ENCODE peak calls at places on chromosomes 7 and 10, in six cellular contexts. One of them, this sample, is unnamed.

GRCh38 chr10:104309980-104310978 is 28.0 kb downstream of the ITPRIP start:
- DNase-seq in CD8-positive, alpha-beta T cell: no peak
- DNase-seq in OCI-LY7: no peak
- DNase-seq in frontal cortex: no peak
- DNase-seq in GM04504: peak; percentile 84
- DNase-seq in CD4-positive, CD25-positive, alpha-beta regulatory T cell: no peak
- DNase-seq in this sample: no peak

GRCh38 chr7:46652317-46652716 is 731.2 kb upstream of the IGFBP3 start:
- DNase-seq in GM04504: no peak
- DNase-seq in OCI-LY7: no peak
- DNase-seq in CD8-positive, alpha-beta T cell: no peak
- DNase-seq in frontal cortex: no peak
- DNase-seq in CD4-positive, CD25-positive, alpha-beta regulatory T cell: no peak
- DNase-seq in this sample: no peak

GRCh38 chr7:151086802-151087246 is 549 bp downstream of the AGAP3 start:
- DNase-seq in CD4-positive, CD25-positive, alpha-beta regulatory T cell: peak; percentile 26
- DNase-seq in OCI-LY7: no peak
- DNase-seq in CD8-positive, alpha-beta T cell: no peak
- DNase-seq in frontal cortex: no peak
- DNase-seq in GM04504: no peak
- DNase-seq in this sample: no peak

GRCh38 chr7:101201695-101202602 is 1.1 kb upstream of the MOGAT3 start:
- DNase-seq in GM04504: no peak
- DNase-seq in CD4-positive, CD25-positive, alpha-beta regulatory T cell: no peak
- DNase-seq in CD8-positive, alpha-beta T cell: no peak
- DNase-seq in OCI-LY7: no peak
- DNase-seq in frontal cortex: no peak
- DNase-seq in this sample: no peak

GRCh38 chr7:82375713-82376112 is 67.9 kb downstream of the CACNA2D1 start:
- DNase-seq in frontal cortex: no peak
- DNase-seq in CD4-positive, CD25-positive, alpha-beta regulatory T cell: no peak
- DNase-seq in CD8-positive, alpha-beta T cell: no peak
- DNase-seq in OCI-LY7: no peak
- DNase-seq in GM04504: no peak
- DNase-seq in this sample: no peak

GRCh38 chr10:77251297-77252013 is 386.2 kb downstream of the KCNMA1 start:
- DNase-seq in CD4-positive, CD25-positive, alpha-beta regulatory T cell: no peak
- DNase-seq in CD8-positive, alpha-beta T cell: peak; percentile 55
- DNase-seq in GM04504: no peak
- DNase-seq in OCI-LY7: peak; percentile 1
- DNase-seq in frontal cortex: no peak
- DNase-seq in this sample: no peak

GRCh38 chr7:99997545-99998137 is 17.8 kb upstream of the ZKSCAN1 start:
- DNase-seq in OCI-LY7: no peak
- DNase-seq in CD8-positive, alpha-beta T cell: peak; percentile 87
- DNase-seq in frontal cortex: no peak
- DNase-seq in GM04504: no peak
- DNase-seq in CD4-positive, CD25-positive, alpha-beta regulatory T cell: peak; percentile 71
- DNase-seq in this sample: no peak

GRCh38 chr7:12970626-12971025 is 283.2 kb downstream of the ARL4A start:
- DNase-seq in frontal cortex: no peak
- DNase-seq in CD4-positive, CD25-positive, alpha-beta regulatory T cell: no peak
- DNase-seq in OCI-LY7: no peak
- DNase-seq in CD8-positive, alpha-beta T cell: no peak
- DNase-seq in GM04504: no peak
- DNase-seq in this sample: no peak

GRCh38 chr7:112453505-112454171 is 3.4 kb downstream of the IFRD1 start:
- DNase-seq in CD4-positive, CD25-positive, alpha-beta regulatory T cell: no peak
- DNase-seq in frontal cortex: no peak
- DNase-seq in CD8-positive, alpha-beta T cell: no peak
- DNase-seq in OCI-LY7: no peak
- DNase-seq in GM04504: no peak
- DNase-seq in this sample: no peak

GRCh38 chr7:121323934-121324333 is 4.9 kb upstream of the WNT16 start:
- DNase-seq in frontal cortex: no peak
- DNase-seq in CD8-positive, alpha-beta T cell: no peak
- DNase-seq in GM04504: no peak
- DNase-seq in OCI-LY7: no peak
- DNase-seq in CD4-positive, CD25-positive, alpha-beta regulatory T cell: no peak
- DNase-seq in this sample: no peak

GRCh38 chr10:132654708-132655661 is 117.4 kb downstream of the INPP5A start:
- DNase-seq in OCI-LY7: peak; percentile 54
- DNase-seq in CD8-positive, alpha-beta T cell: peak; percentile 68
- DNase-seq in CD4-positive, CD25-positive, alpha-beta regulatory T cell: peak; percentile 41
- DNase-seq in GM04504: no peak
- DNase-seq in frontal cortex: peak; percentile 82
- DNase-seq in this sample: peak; percentile 34

GRCh38 chr7:81680120-81680519 is 89.7 kb downstream of the HGF start:
- DNase-seq in OCI-LY7: no peak
- DNase-seq in frontal cortex: no peak
- DNase-seq in CD8-positive, alpha-beta T cell: no peak
- DNase-seq in GM04504: no peak
- DNase-seq in CD4-positive, CD25-positive, alpha-beta regulatory T cell: no peak
- DNase-seq in this sample: no peak

GRCh38 chr10:98270786-98271185 is 2.8 kb upstream of the LOXL4 start:
- DNase-seq in CD8-positive, alpha-beta T cell: no peak
- DNase-seq in OCI-LY7: no peak
- DNase-seq in frontal cortex: no peak
- DNase-seq in GM04504: no peak
- DNase-seq in CD4-positive, CD25-positive, alpha-beta regulatory T cell: no peak
- DNase-seq in this sample: no peak

GRCh38 chr7:152924238-152924637 is 164.7 kb downstream of the ACTR3B start:
- DNase-seq in CD8-positive, alpha-beta T cell: no peak
- DNase-seq in CD4-positive, CD25-positive, alpha-beta regulatory T cell: no peak
- DNase-seq in OCI-LY7: no peak
- DNase-seq in GM04504: no peak
- DNase-seq in frontal cortex: peak; percentile 71
- DNase-seq in this sample: no peak

GRCh38 chr7:139602143-139602722 is 78.7 kb downstream of the CLEC2L start:
- DNase-seq in GM04504: no peak
- DNase-seq in CD4-positive, CD25-positive, alpha-beta regulatory T cell: peak; percentile 14
- DNase-seq in frontal cortex: peak; percentile 23
- DNase-seq in OCI-LY7: peak; percentile 57
- DNase-seq in CD8-positive, alpha-beta T cell: no peak
- DNase-seq in this sample: no peak

GRCh38 chr7:88256906-88257305 is 37.1 kb upstream of the SRI start:
- DNase-seq in CD4-positive, CD25-positive, alpha-beta regulatory T cell: no peak
- DNase-seq in CD8-positive, alpha-beta T cell: no peak
- DNase-seq in OCI-LY7: no peak
- DNase-seq in GM04504: no peak
- DNase-seq in frontal cortex: no peak
- DNase-seq in this sample: no peak

GRCh38 chr10:101140084-101140949 is 9.2 kb downstream of the TLX1 start:
- DNase-seq in OCI-LY7: no peak
- DNase-seq in frontal cortex: peak; percentile 9
- DNase-seq in CD8-positive, alpha-beta T cell: no peak
- DNase-seq in CD4-positive, CD25-positive, alpha-beta regulatory T cell: no peak
- DNase-seq in GM04504: no peak
- DNase-seq in this sample: no peak

GRCh38 chr7:158272509-158273137 is 315.0 kb downstream of the PTPRN2 start:
- DNase-seq in CD4-positive, CD25-positive, alpha-beta regulatory T cell: no peak
- DNase-seq in GM04504: no peak
- DNase-seq in OCI-LY7: no peak
- DNase-seq in frontal cortex: no peak
- DNase-seq in CD8-positive, alpha-beta T cell: no peak
- DNase-seq in this sample: no peak

GRCh38 chr7:101216001-101216859 is 1.2 kb downstream of the PLOD3 start:
- DNase-seq in CD4-positive, CD25-positive, alpha-beta regulatory T cell: no peak
- DNase-seq in OCI-LY7: no peak
- DNase-seq in GM04504: no peak
- DNase-seq in CD8-positive, alpha-beta T cell: no peak
- DNase-seq in frontal cortex: no peak
- DNase-seq in this sample: no peak

GRCh38 chr10:69861251-69862240 is 59.8 kb downstream of the COL13A1 start:
- DNase-seq in GM04504: peak; percentile 86
- DNase-seq in frontal cortex: no peak
- DNase-seq in OCI-LY7: peak; percentile 25
- DNase-seq in CD4-positive, CD25-positive, alpha-beta regulatory T cell: no peak
- DNase-seq in CD8-positive, alpha-beta T cell: no peak
- DNase-seq in this sample: no peak

GRCh38 chr10:120978589-120979252 is 127.6 kb downstream of the WDR11 start:
- DNase-seq in GM04504: no peak
- DNase-seq in OCI-LY7: no peak
- DNase-seq in CD8-positive, alpha-beta T cell: no peak
- DNase-seq in frontal cortex: no peak
- DNase-seq in CD4-positive, CD25-positive, alpha-beta regulatory T cell: no peak
- DNase-seq in this sample: no peak

GRCh38 chr7:40024048-40024447 is 74.0 kb downstream of the CDK13 start:
- DNase-seq in CD8-positive, alpha-beta T cell: no peak
- DNase-seq in CD4-positive, CD25-positive, alpha-beta regulatory T cell: no peak
- DNase-seq in GM04504: no peak
- DNase-seq in frontal cortex: no peak
- DNase-seq in OCI-LY7: no peak
- DNase-seq in this sample: no peak

GRCh38 chr10:59962755-59963154 is 56.4 kb upstream of the CCDC6 start:
- DNase-seq in frontal cortex: no peak
- DNase-seq in GM04504: no peak
- DNase-seq in CD4-positive, CD25-positive, alpha-beta regulatory T cell: no peak
- DNase-seq in CD8-positive, alpha-beta T cell: no peak
- DNase-seq in OCI-LY7: no peak
- DNase-seq in this sample: no peak

GRCh38 chr7:18276380-18276779 is 219.2 kb upstream of the HDAC9 start:
- DNase-seq in CD4-positive, CD25-positive, alpha-beta regulatory T cell: no peak
- DNase-seq in frontal cortex: no peak
- DNase-seq in CD8-positive, alpha-beta T cell: no peak
- DNase-seq in OCI-LY7: no peak
- DNase-seq in GM04504: no peak
- DNase-seq in this sample: no peak

GRCh38 chr10:89526396-89526795 is 9.0 kb downstream of the SLC16A12 start:
- DNase-seq in CD4-positive, CD25-positive, alpha-beta regulatory T cell: no peak
- DNase-seq in GM04504: no peak
- DNase-seq in CD8-positive, alpha-beta T cell: no peak
- DNase-seq in OCI-LY7: no peak
- DNase-seq in frontal cortex: no peak
- DNase-seq in this sample: no peak

GRCh38 chr7:25054849-25055248 is 70.2 kb downstream of the CYCS start:
- DNase-seq in GM04504: no peak
- DNase-seq in CD4-positive, CD25-positive, alpha-beta regulatory T cell: no peak
- DNase-seq in frontal cortex: no peak
- DNase-seq in CD8-positive, alpha-beta T cell: no peak
- DNase-seq in OCI-LY7: no peak
- DNase-seq in this sample: no peak

GRCh38 chr7:2357165-2357564 is 2.5 kb downstream of the EIF3B start:
- DNase-seq in CD4-positive, CD25-positive, alpha-beta regulatory T cell: no peak
- DNase-seq in GM04504: no peak
- DNase-seq in frontal cortex: no peak
- DNase-seq in CD8-positive, alpha-beta T cell: no peak
- DNase-seq in OCI-LY7: no peak
- DNase-seq in this sample: no peak

GRCh38 chr7:116836911-116837310 is 25.5 kb upstream of the CAPZA2 start:
- DNase-seq in CD8-positive, alpha-beta T cell: no peak
- DNase-seq in CD4-positive, CD25-positive, alpha-beta regulatory T cell: no peak
- DNase-seq in OCI-LY7: no peak
- DNase-seq in frontal cortex: no peak
- DNase-seq in GM04504: no peak
- DNase-seq in this sample: no peak

GRCh38 chr10:114643158-114643557 is 14.9 kb downstream of the ABLIM1 start:
- DNase-seq in CD8-positive, alpha-beta T cell: no peak
- DNase-seq in OCI-LY7: no peak
- DNase-seq in CD4-positive, CD25-positive, alpha-beta regulatory T cell: no peak
- DNase-seq in frontal cortex: no peak
- DNase-seq in GM04504: no peak
- DNase-seq in this sample: no peak

GRCh38 chr7:114243646-114244045 is 171.0 kb upstream of the FOXP2 start:
- DNase-seq in GM04504: no peak
- DNase-seq in CD8-positive, alpha-beta T cell: no peak
- DNase-seq in CD4-positive, CD25-positive, alpha-beta regulatory T cell: no peak
- DNase-seq in frontal cortex: no peak
- DNase-seq in OCI-LY7: no peak
- DNase-seq in this sample: no peak

GRCh38 chr7:117019786-117020604 is 66.7 kb downstream of the ST7 start:
- DNase-seq in OCI-LY7: no peak
- DNase-seq in CD4-positive, CD25-positive, alpha-beta regulatory T cell: no peak
- DNase-seq in CD8-positive, alpha-beta T cell: no peak
- DNase-seq in GM04504: peak; percentile 54
- DNase-seq in frontal cortex: no peak
- DNase-seq in this sample: peak; percentile 74

GRCh38 chr7:68629-69028 is 123.7 kb upstream of the FAM20C start:
- DNase-seq in frontal cortex: no peak
- DNase-seq in CD4-positive, CD25-positive, alpha-beta regulatory T cell: no peak
- DNase-seq in OCI-LY7: no peak
- DNase-seq in CD8-positive, alpha-beta T cell: no peak
- DNase-seq in GM04504: no peak
- DNase-seq in this sample: no peak

GRCh38 chr10:105370697-105371096 is 729.6 kb downstream of the SORCS3 start:
- DNase-seq in OCI-LY7: no peak
- DNase-seq in GM04504: no peak
- DNase-seq in CD4-positive, CD25-positive, alpha-beta regulatory T cell: no peak
- DNase-seq in CD8-positive, alpha-beta T cell: no peak
- DNase-seq in frontal cortex: no peak
- DNase-seq in this sample: no peak

GRCh38 chr10:96764345-96764744 is 44.0 kb upstream of the PIK3AP1 start:
- DNase-seq in CD8-positive, alpha-beta T cell: no peak
- DNase-seq in OCI-LY7: peak; percentile 70
- DNase-seq in GM04504: no peak
- DNase-seq in CD4-positive, CD25-positive, alpha-beta regulatory T cell: no peak
- DNase-seq in frontal cortex: no peak
- DNase-seq in this sample: no peak

GRCh38 chr7:521221-522070 is 1.8 kb upstream of the PDGFA start:
- DNase-seq in CD4-positive, CD25-positive, alpha-beta regulatory T cell: no peak
- DNase-seq in OCI-LY7: no peak
- DNase-seq in CD8-positive, alpha-beta T cell: no peak
- DNase-seq in frontal cortex: peak; percentile 69
- DNase-seq in GM04504: no peak
- DNase-seq in this sample: no peak

GRCh38 chr7:73834626-73835191 is 3.9 kb downstream of the CLDN4 start:
- DNase-seq in GM04504: no peak
- DNase-seq in OCI-LY7: no peak
- DNase-seq in CD4-positive, CD25-positive, alpha-beta regulatory T cell: no peak
- DNase-seq in CD8-positive, alpha-beta T cell: no peak
- DNase-seq in frontal cortex: no peak
- DNase-seq in this sample: no peak

GRCh38 chr7:74061840-74062539 is 21.6 kb upstream of the LIMK1 start:
- DNase-seq in CD8-positive, alpha-beta T cell: peak; percentile 73
- DNase-seq in GM04504: peak; percentile 87
- DNase-seq in CD4-positive, CD25-positive, alpha-beta regulatory T cell: peak; percentile 67
- DNase-seq in frontal cortex: peak; percentile 83
- DNase-seq in OCI-LY7: peak; percentile 42
- DNase-seq in this sample: peak; percentile 69

GRCh38 chr10:122301055-122301810 is 30.1 kb downstream of the BTBD16 start:
- DNase-seq in CD4-positive, CD25-positive, alpha-beta regulatory T cell: no peak
- DNase-seq in CD8-positive, alpha-beta T cell: no peak
- DNase-seq in GM04504: peak; percentile 29
- DNase-seq in frontal cortex: no peak
- DNase-seq in OCI-LY7: no peak
- DNase-seq in this sample: no peak

GRCh38 chr7:16130127-16131110 is 290.9 kb downstream of the CRPPA start:
- DNase-seq in CD4-positive, CD25-positive, alpha-beta regulatory T cell: no peak
- DNase-seq in frontal cortex: no peak
- DNase-seq in CD8-positive, alpha-beta T cell: no peak
- DNase-seq in OCI-LY7: no peak
- DNase-seq in GM04504: peak; percentile 32
- DNase-seq in this sample: no peak

This sample was measured in AG04450.